ENCODE peak calls at places on chromosomes 6 and 20, in seven cellular contexts. F is EL, U is AML-193, J is aorta, V is Right ventricle myocardium superior, T is cardiac fibroblast, Q is GM20000. K is an unnamed sample.
A peak's percentile ranks its signal among the peaks of the same experiment; 100 is the strongest.

GRCh38 chr6:89640804-89641203 is 2.3 kb upstream of the LYRM2 start:
- DNase-seq in F (peak; percentile 63), U (no peak), J (no peak), V (no peak), T (peak; percentile 2), Q (no peak), K (no peak)

GRCh38 chr20:39004508-39004907 is 42.4 kb downstream of the DHX35 start:
- DNase-seq in F (no peak), U (no peak), J (no peak), V (no peak), T (no peak), Q (no peak), K (no peak)

GRCh38 chr6:106513813-106514212 is 115.5 kb downstream of the RTN4IP1 start:
- DNase-seq in F (peak; percentile 52), U (no peak), J (no peak), V (no peak), T (no peak), Q (peak; percentile 37), K (no peak)

GRCh38 chr6:152954443-152954842 is 28.4 kb downstream of the FBXO5 start:
- DNase-seq in F (no peak), U (peak; percentile 5), J (no peak), V (no peak), T (no peak), Q (peak; percentile 23), K (no peak)

GRCh38 chr6:111788779-111789276 is 84.4 kb downstream of the FYN start:
- DNase-seq in F (no peak), U (no peak), J (no peak), V (no peak), T (no peak), Q (no peak), K (no peak)

GRCh38 chr6:44966449-44967091 is 361.6 kb upstream of the RUNX2 start:
- DNase-seq in F (peak; percentile 80), U (no peak), J (no peak), V (no peak), T (peak; percentile 64), Q (no peak), K (no peak)

GRCh38 chr6:94215614-94216013 is 796.3 kb upstream of the EPHA7 start:
- DNase-seq in F (no peak), U (no peak), J (no peak), V (no peak), T (no peak), Q (no peak), K (no peak)

GRCh38 chr6:14046476-14047068 is 71.0 kb upstream of the CD83 start:
- DNase-seq in F (peak; percentile 60), U (peak; percentile 49), J (no peak), V (no peak), T (peak; percentile 55), Q (peak; percentile 66), K (no peak)

GRCh38 chr6:79617521-79617941 is 13.6 kb upstream of the SH3BGRL2 start:
- DNase-seq in F (no peak), U (no peak), J (no peak), V (no peak), T (no peak), Q (no peak), K (no peak)

GRCh38 chr6:48472121-48472520 is 361.1 kb upstream of the PTCHD4 start:
- DNase-seq in F (no peak), U (no peak), J (no peak), V (no peak), T (peak; percentile 67), Q (no peak), K (no peak)

GRCh38 chr6:27168586-27169443 is 78.7 kb upstream of the PRSS16 start:
- DNase-seq in F (peak; percentile 92), U (no peak), J (no peak), V (no peak), T (peak; percentile 48), Q (no peak), K (no peak)

GRCh38 chr6:150881911-150882481 is 16.5 kb downstream of the MTHFD1L start:
- DNase-seq in F (peak; percentile 97), U (no peak), J (peak; percentile 69), V (peak; percentile 61), T (peak; percentile 99), Q (no peak), K (no peak)

GRCh38 chr6:159968295-159969203 is at the start of gene IGF2R:
- DNase-seq in F (peak; percentile 89), U (peak; percentile 54), J (peak; percentile 95), V (peak; percentile 96), T (peak; percentile 92), Q (peak; percentile 99), K (peak; percentile 99)

GRCh38 chr6:7137335-7138106 is 29.8 kb downstream of the RREB1 start:
- DNase-seq in F (peak; percentile 77), U (no peak), J (peak; percentile 81), V (peak; percentile 69), T (peak; percentile 62), Q (peak; percentile 56), K (peak; percentile 85)

GRCh38 chr6:2733324-2733723 is 17.4 kb downstream of the MYLK4 start:
- DNase-seq in F (no peak), U (peak; percentile 98), J (peak; percentile 92), V (peak; percentile 83), T (peak; percentile 49), Q (peak; percentile 82), K (peak; percentile 90)

GRCh38 chr20:24535956-24536730 is 66.7 kb downstream of the SYNDIG1 start:
- DNase-seq in F (no peak), U (no peak), J (no peak), V (no peak), T (no peak), Q (no peak), K (no peak)

GRCh38 chr20:40276291-40276690 is 412.7 kb downstream of the MAFB start:
- DNase-seq in F (no peak), U (no peak), J (peak; percentile 61), V (peak; percentile 78), T (peak; percentile 42), Q (no peak), K (no peak)

GRCh38 chr20:50340586-50340985 is 150.0 kb downstream of the CEBPB start:
- DNase-seq in F (no peak), U (no peak), J (no peak), V (no peak), T (no peak), Q (no peak), K (no peak)

GRCh38 chr6:28353981-28354676 is 4.4 kb downstream of the ZKSCAN3 start:
- DNase-seq in F (peak; percentile 7), U (no peak), J (peak; percentile 58), V (peak; percentile 62), T (peak; percentile 73), Q (no peak), K (no peak)

GRCh38 chr6:26175428-26176181 is 88.4 kb downstream of the HFE start:
- DNase-seq in F (peak; percentile 69), U (peak; percentile 65), J (no peak), V (no peak), T (peak; percentile 83), Q (peak; percentile 52), K (no peak)

GRCh38 chr6:72788188-72788587 is 166.3 kb downstream of the KCNQ5 start:
- DNase-seq in F (peak; percentile 81), U (no peak), J (no peak), V (no peak), T (peak; percentile 50), Q (no peak), K (no peak)

GRCh38 chr6:8243462-8243861 is 141.1 kb upstream of the EEF1E1 start:
- DNase-seq in F (peak; percentile 64), U (no peak), J (no peak), V (no peak), T (peak; percentile 7), Q (no peak), K (no peak)

GRCh38 chr6:36874016-36874442 is 574 bp downstream of the PPIL1 start:
- DNase-seq in F (no peak), U (peak; percentile 43), J (no peak), V (peak; percentile 47), T (peak; percentile 38), Q (no peak), K (no peak)

GRCh38 chr20:32482251-32483220 is 102.6 kb downstream of the NOL4L start:
- DNase-seq in F (peak; percentile 25), U (peak; percentile 36), J (peak; percentile 72), V (peak; percentile 73), T (peak; percentile 21), Q (peak; percentile 65), K (peak; percentile 93)